ENCODE peak calls at places on chromosomes 2 and 18, in ten cellular contexts. U, I, W, C, T, O, K, E, D and S are unnamed samples.

GRCh38 chr2:127220102-127220806 is at the start of gene CYP27C1:
- DNase-seq in I (no peak), K (no peak), T (peak), W (no peak), E (no peak), C (peak), U (no peak), D (no peak), O (no peak), S (peak)

GRCh38 chr2:195026261-195026660 is 630.8 kb upstream of the SLC39A10 start:
- DNase-seq in D (no peak), C (no peak), E (peak), I (no peak), T (no peak), U (no peak), K (no peak), O (no peak), W (no peak), S (no peak)

GRCh38 chr2:190376083-190376482 is 32.1 kb upstream of the MFSD6 start:
- DNase-seq in D (no peak), I (no peak), E (no peak), O (no peak), T (no peak), K (no peak), W (no peak), U (no peak), C (no peak), S (no peak)

GRCh38 chr2:187532333-187533120 is 21.7 kb downstream of the TFPI start:
- DNase-seq in C (no peak), W (no peak), T (no peak), O (no peak), E (no peak), I (no peak), U (no peak), D (no peak), K (no peak), S (no peak)

GRCh38 chr2:156398176-156398575 is 38.0 kb upstream of the GPD2 start:
- DNase-seq in T (no peak), I (no peak), U (no peak), W (no peak), C (no peak), K (no peak), D (no peak), E (no peak), O (no peak), S (no peak)

GRCh38 chr2:221896505-221897151 is 324.5 kb upstream of the EPHA4 start:
- DNase-seq in U (peak), D (no peak), O (no peak), C (peak), T (no peak), E (peak), K (no peak), I (no peak), W (no peak), S (no peak)

GRCh38 chr2:42138163-42139016 is 30.8 kb upstream of the EML4 start:
- DNase-seq in T (no peak), E (peak), D (no peak), O (no peak), U (peak), I (no peak), K (no peak), C (no peak), W (no peak), S (no peak)

GRCh38 chr2:8543412-8544167 is 138.3 kb upstream of the ID2 start:
- DNase-seq in D (peak), U (peak), I (peak), K (no peak), W (peak), E (peak), O (peak), C (no peak), T (no peak), S (no peak)

GRCh38 chr2:1910562-1911256 is 166.4 kb upstream of the PXDN start:
- DNase-seq in U (no peak), I (no peak), O (no peak), K (no peak), E (no peak), C (peak), D (no peak), T (no peak), W (no peak), S (no peak)

GRCh38 chr18:35458677-35459441 is 38.9 kb downstream of the INO80C start:
- DNase-seq in D (no peak), I (no peak), O (no peak), W (peak), T (no peak), K (no peak), U (peak), E (peak), C (peak), S (peak)

GRCh38 chr18:46387426-46388131 is 269.4 kb downstream of the LOXHD1 start:
- DNase-seq in T (peak), O (no peak), W (no peak), D (no peak), E (no peak), I (no peak), C (no peak), U (no peak), K (no peak), S (no peak)